ENCODE peak calls at places on chromosome 7, in five cellular contexts. A is K562, R is HepG2, O is GM23338, J is GM12878. S is an unnamed sample.

GRCh38 chr7:16999541-17000266 is 117.9 kb upstream of the AGR3 start:
- DNase-seq in A (no peak), R (no peak), O (no peak), J (no peak), S (no peak)

GRCh38 chr7:15963206-15963605 is 276.7 kb upstream of the MEOX2 start:
- DNase-seq in A (no peak), R (no peak), O (no peak), J (no peak), S (no peak)

GRCh38 chr7:102264367-102264891 is 22.2 kb upstream of the SH2B2 start:
- DNase-seq in A (peak; percentile 79), R (peak; percentile 24), O (no peak), J (no peak), S (no peak)

GRCh38 chr7:35334511-35334910 is 80.6 kb upstream of the TBX20 start:
- DNase-seq in A (no peak), R (no peak), O (no peak), J (no peak), S (no peak)

GRCh38 chr7:87148332-87148955 is 3.8 kb upstream of the DMTF1 start:
- DNase-seq in A (peak; percentile 47), R (no peak), O (peak; percentile 65), J (no peak), S (peak; percentile 7)

GRCh38 chr7:2272031-2272430 is 30.0 kb downstream of the NUDT1 start:
- DNase-seq in A (no peak), R (no peak), O (no peak), J (no peak), S (no peak)

GRCh38 chr7:128731184-128731583 is 8.0 kb upstream of the CALU start:
- DNase-seq in A (peak; percentile 55), R (no peak), O (no peak), J (no peak), S (no peak)

GRCh38 chr7:54664235-54665228 is 94.5 kb downstream of the SEC61G start:
- DNase-seq in A (peak; percentile 30), R (peak; percentile 40), O (peak; percentile 87), J (no peak), S (peak; percentile 48)

GRCh38 chr7:93575555-93576397 is 1.3 kb upstream of the CALCR start:
- DNase-seq in A (no peak), R (no peak), O (peak; percentile 50), J (no peak), S (peak; percentile 4)

GRCh38 chr7:29370531-29371314 is 176.1 kb downstream of the CHN2 start:
- DNase-seq in A (no peak), R (peak; percentile 12), O (no peak), J (no peak), S (no peak)
- TF ChIP-seq JUNB in A (peak; percentile 68), R (no peak), O (no peak), J (no peak), S (no peak)

GRCh38 chr7:69661342-69661741 is 63.1 kb downstream of the AUTS2 start:
- DNase-seq in A (no peak), R (no peak), O (no peak), J (no peak), S (no peak)

GRCh38 chr7:69656077-69656476 is 57.8 kb downstream of the AUTS2 start:
- DNase-seq in A (no peak), R (no peak), O (no peak), J (no peak), S (no peak)

GRCh38 chr7:69656890-69657289 is 58.6 kb downstream of the AUTS2 start:
- DNase-seq in A (no peak), R (no peak), O (no peak), J (no peak), S (no peak)

GRCh38 chr7:69657331-69657730 is 59.1 kb downstream of the AUTS2 start:
- DNase-seq in A (no peak), R (no peak), O (no peak), J (no peak), S (no peak)

DNA sequence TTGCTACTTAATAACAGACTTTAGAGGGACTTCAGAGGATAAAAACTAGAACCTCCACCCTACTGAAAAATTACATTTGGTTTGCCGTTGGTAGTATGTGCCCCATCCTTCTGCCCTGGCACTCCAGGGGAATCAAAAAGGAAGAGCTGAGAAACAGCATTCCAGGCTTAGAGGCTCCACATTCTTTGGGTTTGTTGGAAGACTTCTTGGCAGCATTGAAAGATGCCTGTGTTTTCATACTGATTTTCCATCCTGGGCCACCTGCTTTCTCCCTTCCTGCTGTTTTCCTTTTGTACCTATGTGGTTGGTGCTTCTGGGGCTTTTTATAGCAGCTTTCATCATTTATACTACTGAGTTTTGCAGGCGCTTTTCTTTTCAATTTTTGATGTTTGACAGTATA is 61.7 kb downstream of the AUTS2 start:
- DNase-seq in A (no peak), R (no peak), O (peak; percentile 86), J (no peak), S (no peak)
- TF ChIP-seq JUNB in A (no peak), R (no peak), O (no peak), J (no peak), S (no peak)

GRCh38 chr7:158821173-158822021 is 7.9 kb downstream of the ESYT2 start:
- DNase-seq in A (peak; percentile 54), R (peak; percentile 55), O (no peak), J (no peak), S (peak; percentile 81)
- TF ChIP-seq JUNB in A (no peak), R (no peak), O (no peak), J (no peak), S (no peak)

GRCh38 chr7:125386211-125386610 is 456.6 kb upstream of the POT1 start:
- DNase-seq in A (no peak), R (no peak), O (no peak), J (no peak), S (no peak)

GRCh38 chr7:125382401-125382800 is 452.8 kb upstream of the POT1 start:
- DNase-seq in A (no peak), R (no peak), O (no peak), J (no peak), S (no peak)

GRCh38 chr7:125383324-125383723 is 453.7 kb upstream of the POT1 start:
- DNase-seq in A (peak; percentile 10), R (no peak), O (peak; percentile 52), J (no peak), S (no peak)
- TF ChIP-seq JUNB in A (no peak), R (no peak), O (no peak), J (no peak), S (no peak)

S was measured in A549.